ENCODE peak calls at places on chromosomes 2 and 18, in four cellular contexts. One of them, this sample, is unnamed.

GRCh38 chr2:120660056-120660694 is 75.5 kb upstream of the GLI2 start:
- DNase-seq in fibroblast of lung: no peak
- DNase-seq in hepatocyte: no peak
- DNase-seq in PC-9: no peak
- DNase-seq in this sample: no peak

GRCh38 chr2:141341444-141341843 is 789.4 kb downstream of the LRP1B start:
- DNase-seq in fibroblast of lung: peak
- DNase-seq in hepatocyte: peak
- DNase-seq in PC-9: no peak
- DNase-seq in this sample: no peak

GRCh38 chr2:27920148-27920885 is 29.8 kb downstream of the BABAM2 start:
- DNase-seq in hepatocyte: no peak
- DNase-seq in PC-9: no peak
- DNase-seq in fibroblast of lung: peak
- DNase-seq in this sample: no peak

GRCh38 chr2:56456791-56457190 is 273.0 kb downstream of the CCDC85A start:
- DNase-seq in hepatocyte: no peak
- DNase-seq in PC-9: no peak
- DNase-seq in fibroblast of lung: no peak
- DNase-seq in this sample: no peak

GRCh38 chr2:94879314-94879981 is 8.2 kb downstream of the TEKT4 start:
- DNase-seq in fibroblast of lung: no peak
- DNase-seq in PC-9: no peak
- DNase-seq in hepatocyte: no peak
- DNase-seq in this sample: no peak

GRCh38 chr2:214649440-214650205 is 159.9 kb downstream of the BARD1 start:
- DNase-seq in fibroblast of lung: peak
- DNase-seq in hepatocyte: no peak
- DNase-seq in PC-9: peak
- DNase-seq in this sample: no peak

GRCh38 chr18:74303936-74304335 is 11.7 kb upstream of the C18orf63 start:
- DNase-seq in fibroblast of lung: peak
- DNase-seq in hepatocyte: no peak
- DNase-seq in PC-9: peak
- DNase-seq in this sample: no peak

GRCh38 chr2:215626063-215626462 is 190.2 kb upstream of the FN1 start:
- DNase-seq in fibroblast of lung: no peak
- DNase-seq in hepatocyte: no peak
- DNase-seq in PC-9: no peak
- DNase-seq in this sample: no peak

GRCh38 chr18:48902023-48902855 is 48.5 kb downstream of the SMAD7 start:
- DNase-seq in hepatocyte: peak
- DNase-seq in fibroblast of lung: peak
- DNase-seq in PC-9: peak
- DNase-seq in this sample: no peak

GRCh38 chr2:127859712-127860085 is 1.7 kb upstream of the POLR2D start:
- DNase-seq in hepatocyte: peak
- DNase-seq in PC-9: peak
- DNase-seq in fibroblast of lung: no peak
- DNase-seq in this sample: no peak

GRCh38 chr2:144511222-144511855 is 8.6 kb downstream of the ZEB2 start:
- DNase-seq in fibroblast of lung: no peak
- DNase-seq in hepatocyte: no peak
- DNase-seq in PC-9: no peak
- DNase-seq in this sample: no peak

GRCh38 chr2:96112501-96113366 is 3.6 kb downstream of the ADRA2B start:
- DNase-seq in fibroblast of lung: no peak
- DNase-seq in PC-9: no peak
- DNase-seq in hepatocyte: no peak
- DNase-seq in this sample: no peak

GRCh38 chr2:68157002-68157401 is 686 bp upstream of the PNO1 start:
- DNase-seq in PC-9: no peak
- DNase-seq in fibroblast of lung: peak
- DNase-seq in hepatocyte: no peak
- DNase-seq in this sample: no peak

GRCh38 chr2:240791211-240791800 is 28.7 kb downstream of the KIF1A start:
- DNase-seq in fibroblast of lung: no peak
- DNase-seq in hepatocyte: no peak
- DNase-seq in PC-9: no peak
- DNase-seq in this sample: no peak

GRCh38 chr2:69724540-69725159 is 17.3 kb upstream of the ANXA4 start:
- DNase-seq in hepatocyte: peak
- DNase-seq in PC-9: peak
- DNase-seq in fibroblast of lung: peak
- DNase-seq in this sample: peak

GRCh38 chr2:10985260-10985659 is 73.5 kb downstream of the KCNF1 start:
- DNase-seq in fibroblast of lung: no peak
- DNase-seq in PC-9: no peak
- DNase-seq in hepatocyte: no peak
- DNase-seq in this sample: no peak

GRCh38 chr2:149075065-149075464 is 36.6 kb downstream of the LYPD6B start:
- DNase-seq in PC-9: no peak
- DNase-seq in hepatocyte: no peak
- DNase-seq in fibroblast of lung: no peak
- DNase-seq in this sample: no peak

GRCh38 chr2:98911376-98912154 is 24.5 kb downstream of the CRACDL start:
- DNase-seq in fibroblast of lung: peak
- DNase-seq in PC-9: no peak
- DNase-seq in hepatocyte: peak
- DNase-seq in this sample: no peak

GRCh38 chr2:85692039-85692645 is 2.0 kb upstream of the GNLY start:
- DNase-seq in hepatocyte: no peak
- DNase-seq in fibroblast of lung: peak
- DNase-seq in PC-9: no peak
- DNase-seq in this sample: no peak

GRCh38 chr2:102510791-102511575 is 38.0 kb downstream of the SLC9A4 start:
- DNase-seq in fibroblast of lung: no peak
- DNase-seq in PC-9: no peak
- DNase-seq in hepatocyte: no peak
- DNase-seq in this sample: no peak

GRCh38 chr2:127106998-127107621 is at the start of gene BIN1:
- DNase-seq in PC-9: peak
- DNase-seq in hepatocyte: peak
- DNase-seq in fibroblast of lung: peak
- DNase-seq in this sample: no peak

GRCh38 chr2:146124741-146125140 is 1604.8 kb upstream of the ZEB2 start:
- DNase-seq in fibroblast of lung: peak
- DNase-seq in hepatocyte: peak
- DNase-seq in PC-9: no peak
- DNase-seq in this sample: no peak

GRCh38 chr18:58314284-58314683 is 270.3 kb downstream of the NEDD4L start:
- DNase-seq in PC-9: peak
- DNase-seq in fibroblast of lung: peak
- DNase-seq in hepatocyte: peak
- DNase-seq in this sample: no peak

GRCh38 chr2:173434729-173435345 is 80.2 kb downstream of the CDCA7 start:
- DNase-seq in fibroblast of lung: no peak
- DNase-seq in hepatocyte: no peak
- DNase-seq in PC-9: no peak
- DNase-seq in this sample: no peak

GRCh38 chr2:152523091-152523490 is 188.1 kb downstream of the FMNL2 start:
- DNase-seq in hepatocyte: no peak
- DNase-seq in PC-9: no peak
- DNase-seq in fibroblast of lung: peak
- DNase-seq in this sample: no peak

GRCh38 chr18:63741769-63742168 is 33.4 kb upstream of the SERPINB7 start:
- DNase-seq in hepatocyte: no peak
- DNase-seq in PC-9: no peak
- DNase-seq in fibroblast of lung: no peak
- DNase-seq in this sample: peak

GRCh38 chr2:131036269-131036668 is 57.0 kb downstream of the FAM168B start:
- DNase-seq in hepatocyte: no peak
- DNase-seq in fibroblast of lung: no peak
- DNase-seq in PC-9: no peak
- DNase-seq in this sample: no peak

GRCh38 chr2:134683561-134684112 is 35.2 kb downstream of the TMEM163 start:
- DNase-seq in PC-9: peak
- DNase-seq in fibroblast of lung: peak
- DNase-seq in hepatocyte: peak
- DNase-seq in this sample: no peak

GRCh38 chr2:109410021-109410815 is 203.5 kb downstream of the SEPTIN10 start:
- DNase-seq in hepatocyte: no peak
- DNase-seq in PC-9: no peak
- DNase-seq in fibroblast of lung: no peak
- DNase-seq in this sample: no peak

GRCh38 chr2:239522740-239523119 is 121.9 kb upstream of the HDAC4 start:
- DNase-seq in fibroblast of lung: no peak
- DNase-seq in PC-9: no peak
- DNase-seq in hepatocyte: no peak
- DNase-seq in this sample: no peak

GRCh38 chr18:48026216-48026615 is 95.8 kb upstream of the SMAD2 start:
- DNase-seq in fibroblast of lung: no peak
- DNase-seq in hepatocyte: no peak
- DNase-seq in PC-9: no peak
- DNase-seq in this sample: no peak

GRCh38 chr2:118371500-118371899 is 283.2 kb downstream of the INSIG2 start:
- DNase-seq in PC-9: no peak
- DNase-seq in fibroblast of lung: peak
- DNase-seq in hepatocyte: peak
- DNase-seq in this sample: no peak

GRCh38 chr2:233075141-233075965 is 15.2 kb downstream of the INPP5D start:
- DNase-seq in PC-9: no peak
- DNase-seq in hepatocyte: no peak
- DNase-seq in fibroblast of lung: no peak
- DNase-seq in this sample: no peak

GRCh38 chr2:218291318-218291933 is 877 bp downstream of the TMBIM1 start:
- DNase-seq in hepatocyte: no peak
- DNase-seq in PC-9: no peak
- DNase-seq in fibroblast of lung: no peak
- DNase-seq in this sample: no peak

GRCh38 chr18:22166070-22166972 is 3.1 kb upstream of the GATA6 start:
- DNase-seq in fibroblast of lung: no peak
- DNase-seq in hepatocyte: peak
- DNase-seq in PC-9: no peak
- DNase-seq in this sample: no peak

GRCh38 chr2:169119117-169119770 is 49.9 kb downstream of the DHRS9 start:
- DNase-seq in PC-9: no peak
- DNase-seq in hepatocyte: no peak
- DNase-seq in fibroblast of lung: peak
- DNase-seq in this sample: no peak

GRCh38 chr2:29154610-29155009 is 39.4 kb downstream of the CLIP4 start:
- DNase-seq in PC-9: no peak
- DNase-seq in fibroblast of lung: no peak
- DNase-seq in hepatocyte: no peak
- DNase-seq in this sample: no peak

GRCh38 chr2:111632661-111633060 is 251.3 kb downstream of the ANAPC1 start:
- DNase-seq in PC-9: no peak
- DNase-seq in fibroblast of lung: no peak
- DNase-seq in hepatocyte: no peak
- DNase-seq in this sample: no peak

GRCh38 chr18:59767732-59768131 is 70.5 kb upstream of the CCBE1 start:
- DNase-seq in hepatocyte: no peak
- DNase-seq in PC-9: no peak
- DNase-seq in fibroblast of lung: peak
- DNase-seq in this sample: no peak
- TF ChIP-seq EZH2 in hepatocyte: no peak
- TF ChIP-seq EZH2 in PC-9: no peak
- TF ChIP-seq EZH2 in fibroblast of lung: no peak
- TF ChIP-seq EZH2 in this sample: no peak

DNA sequence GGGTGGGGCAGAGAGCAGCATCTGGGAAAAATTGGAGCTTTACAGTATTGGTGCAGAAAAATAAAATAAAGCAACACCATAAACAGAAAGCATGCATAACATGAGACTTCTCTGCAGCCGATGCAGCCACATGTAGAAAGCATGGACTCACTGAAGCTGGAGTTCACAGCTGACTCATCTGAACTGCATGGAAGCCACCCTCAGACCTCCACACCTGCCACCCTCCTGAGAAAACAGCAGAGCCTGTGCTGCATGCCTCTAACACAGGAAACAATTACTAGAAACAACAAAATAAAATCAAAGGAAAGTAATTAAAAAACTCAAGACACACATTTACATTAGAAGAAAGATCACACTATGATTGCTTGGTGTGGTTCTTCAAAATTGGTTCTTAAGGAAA is 169.4 kb upstream of the ALKAL2 start:
- DNase-seq in fibroblast of lung: no peak
- DNase-seq in PC-9: no peak
- DNase-seq in hepatocyte: no peak
- DNase-seq in this sample: no peak
- H3K27ac ChIP-seq in fibroblast of lung: no peak
- H3K27ac ChIP-seq in PC-9: no peak
- H3K27ac ChIP-seq in hepatocyte: no peak
- H3K27ac ChIP-seq in this sample: no peak

GRCh38 chr18:56001576-56001975 is 413.6 kb upstream of the TCF4 start:
- DNase-seq in PC-9: no peak
- DNase-seq in fibroblast of lung: peak
- DNase-seq in hepatocyte: no peak
- DNase-seq in this sample: no peak
- TF ChIP-seq EZH2 in PC-9: no peak
- TF ChIP-seq EZH2 in fibroblast of lung: no peak
- TF ChIP-seq EZH2 in hepatocyte: no peak
- TF ChIP-seq EZH2 in this sample: no peak

GRCh38 chr18:7775848-7776247 is 208.7 kb downstream of the PTPRM start:
- DNase-seq in fibroblast of lung: no peak
- DNase-seq in hepatocyte: no peak
- DNase-seq in PC-9: no peak
- DNase-seq in this sample: no peak
- H3K27ac ChIP-seq in fibroblast of lung: no peak
- H3K27ac ChIP-seq in hepatocyte: no peak
- H3K27ac ChIP-seq in PC-9: no peak
- H3K27ac ChIP-seq in this sample: no peak

GRCh38 chr18:2906522-2907458 is 60.0 kb downstream of the EMILIN2 start:
- DNase-seq in hepatocyte: peak
- DNase-seq in PC-9: no peak
- DNase-seq in fibroblast of lung: no peak
- DNase-seq in this sample: no peak
- TF ChIP-seq EZH2 in hepatocyte: no peak
- TF ChIP-seq EZH2 in PC-9: no peak
- TF ChIP-seq EZH2 in fibroblast of lung: peak
- TF ChIP-seq EZH2 in this sample: no peak

GRCh38 chr18:76338088-76338487 is 157.0 kb downstream of the ZNF516 start:
- DNase-seq in fibroblast of lung: no peak
- DNase-seq in hepatocyte: no peak
- DNase-seq in PC-9: no peak
- DNase-seq in this sample: no peak

GRCh38 chr18:76340410-76340809 is 154.6 kb downstream of the ZNF516 start:
- DNase-seq in hepatocyte: no peak
- DNase-seq in fibroblast of lung: no peak
- DNase-seq in PC-9: no peak
- DNase-seq in this sample: no peak

GRCh38 chr18:76336241-76336640 is 158.8 kb downstream of the ZNF516 start:
- DNase-seq in PC-9: no peak
- DNase-seq in hepatocyte: no peak
- DNase-seq in fibroblast of lung: no peak
- DNase-seq in this sample: no peak

GRCh38 chr18:76339246-76339620 is 155.8 kb downstream of the ZNF516 start:
- DNase-seq in hepatocyte: no peak
- DNase-seq in fibroblast of lung: no peak
- DNase-seq in PC-9: no peak
- DNase-seq in this sample: no peak

GRCh38 chr18:76338619-76339245 is 156.3 kb downstream of the ZNF516 start:
- DNase-seq in PC-9: no peak
- DNase-seq in hepatocyte: no peak
- DNase-seq in fibroblast of lung: no peak
- DNase-seq in this sample: no peak
- H3K27ac ChIP-seq in PC-9: no peak
- H3K27ac ChIP-seq in hepatocyte: no peak
- H3K27ac ChIP-seq in fibroblast of lung: no peak
- H3K27ac ChIP-seq in this sample: no peak

This sample was measured in SK-N-MC.